ENCODE peak calls at places on chromosome 7, in eight cellular contexts. One of them, this sample, is unnamed. For H3K4me1, the result is how much of the 10 kb centered on the place peaks cover.

GRCh38 chr7:69929622-69930021 is 331.3 kb downstream of the AUTS2 start:
- DNase-seq in CD8-positive, alpha-beta T cell: no peak
- DNase-seq in small intestine: no peak
- DNase-seq in aorta: no peak
- DNase-seq in PC-9: no peak
- DNase-seq in CD8-positive, alpha-beta memory T cell: no peak
- DNase-seq in heart right ventricle: no peak
- DNase-seq in PC-3: no peak
- DNase-seq in this sample: no peak

GRCh38 chr7:93921607-93922446 is at the start of gene GNG11:
- DNase-seq in CD8-positive, alpha-beta T cell: peak
- DNase-seq in small intestine: peak
- DNase-seq in aorta: peak
- DNase-seq in PC-9: peak
- DNase-seq in CD8-positive, alpha-beta memory T cell: peak
- DNase-seq in heart right ventricle: peak
- DNase-seq in PC-3: peak
- DNase-seq in this sample: peak

GRCh38 chr7:28953628-28954027 is 4.5 kb downstream of the TRIL start:
- DNase-seq in CD8-positive, alpha-beta T cell: no peak
- DNase-seq in small intestine: no peak
- DNase-seq in aorta: no peak
- DNase-seq in PC-9: no peak
- DNase-seq in CD8-positive, alpha-beta memory T cell: no peak
- DNase-seq in heart right ventricle: no peak
- DNase-seq in PC-3: no peak
- DNase-seq in this sample: no peak

GRCh38 chr7:4085937-4086691 is 596.0 kb upstream of the FOXK1 start:
- DNase-seq in CD8-positive, alpha-beta T cell: no peak
- DNase-seq in small intestine: no peak
- DNase-seq in aorta: no peak
- DNase-seq in PC-9: no peak
- DNase-seq in CD8-positive, alpha-beta memory T cell: no peak
- DNase-seq in heart right ventricle: no peak
- DNase-seq in PC-3: no peak
- DNase-seq in this sample: no peak

GRCh38 chr7:50676754-50677153 is 105.9 kb downstream of the GRB10 start:
- DNase-seq in CD8-positive, alpha-beta T cell: no peak
- DNase-seq in small intestine: no peak
- DNase-seq in aorta: no peak
- DNase-seq in PC-9: no peak
- DNase-seq in CD8-positive, alpha-beta memory T cell: no peak
- DNase-seq in heart right ventricle: no peak
- DNase-seq in PC-3: no peak
- DNase-seq in this sample: no peak

GRCh38 chr7:34058791-34059550 is 153.6 kb downstream of the BMPER start:
- DNase-seq in CD8-positive, alpha-beta T cell: no peak
- DNase-seq in small intestine: no peak
- DNase-seq in aorta: no peak
- DNase-seq in PC-9: no peak
- DNase-seq in CD8-positive, alpha-beta memory T cell: no peak
- DNase-seq in heart right ventricle: no peak
- DNase-seq in PC-3: no peak
- DNase-seq in this sample: no peak

GRCh38 chr7:30997316-30997715 is 33.6 kb downstream of the GHRHR start:
- DNase-seq in CD8-positive, alpha-beta T cell: no peak
- DNase-seq in small intestine: no peak
- DNase-seq in aorta: no peak
- DNase-seq in PC-9: no peak
- DNase-seq in CD8-positive, alpha-beta memory T cell: no peak
- DNase-seq in heart right ventricle: no peak
- DNase-seq in PC-3: no peak
- DNase-seq in this sample: no peak

GRCh38 chr7:27923308-27923980 is 183.5 kb downstream of the TAX1BP1 start:
- DNase-seq in CD8-positive, alpha-beta T cell: no peak
- DNase-seq in small intestine: no peak
- DNase-seq in aorta: no peak
- DNase-seq in PC-9: no peak
- DNase-seq in CD8-positive, alpha-beta memory T cell: no peak
- DNase-seq in heart right ventricle: peak
- DNase-seq in PC-3: no peak
- DNase-seq in this sample: no peak

GRCh38 chr7:27155816-27156507 is 513 bp downstream of the HOXA7 start:
- DNase-seq in CD8-positive, alpha-beta T cell: no peak
- DNase-seq in small intestine: no peak
- DNase-seq in aorta: no peak
- DNase-seq in PC-9: no peak
- DNase-seq in CD8-positive, alpha-beta memory T cell: no peak
- DNase-seq in heart right ventricle: no peak
- DNase-seq in PC-3: peak
- DNase-seq in this sample: peak

GRCh38 chr7:44143606-44144250 is 2.6 kb upstream of the MYL7 start:
- DNase-seq in CD8-positive, alpha-beta T cell: no peak
- DNase-seq in small intestine: no peak
- DNase-seq in aorta: no peak
- DNase-seq in PC-9: no peak
- DNase-seq in CD8-positive, alpha-beta memory T cell: no peak
- DNase-seq in heart right ventricle: no peak
- DNase-seq in PC-3: no peak
- DNase-seq in this sample: no peak

GRCh38 chr7:48847896-48848295 is 76.5 kb upstream of the CDC14C start:
- DNase-seq in CD8-positive, alpha-beta T cell: no peak
- DNase-seq in small intestine: no peak
- DNase-seq in aorta: no peak
- DNase-seq in PC-9: no peak
- DNase-seq in CD8-positive, alpha-beta memory T cell: no peak
- DNase-seq in heart right ventricle: no peak
- DNase-seq in PC-3: no peak
- DNase-seq in this sample: peak

GRCh38 chr7:116986611-116987565 is 33.6 kb downstream of the ST7 start:
- DNase-seq in CD8-positive, alpha-beta T cell: no peak
- DNase-seq in small intestine: peak
- DNase-seq in aorta: no peak
- DNase-seq in PC-9: no peak
- DNase-seq in CD8-positive, alpha-beta memory T cell: no peak
- DNase-seq in heart right ventricle: no peak
- DNase-seq in PC-3: peak
- DNase-seq in this sample: no peak

GRCh38 chr7:74466196-74466813 is 12.6 kb downstream of the GTF2IRD1 start:
- DNase-seq in CD8-positive, alpha-beta T cell: no peak
- DNase-seq in small intestine: no peak
- DNase-seq in aorta: no peak
- DNase-seq in PC-9: no peak
- DNase-seq in CD8-positive, alpha-beta memory T cell: no peak
- DNase-seq in heart right ventricle: peak
- DNase-seq in PC-3: no peak
- DNase-seq in this sample: no peak

GRCh38 chr7:47529405-47529804 is 52.5 kb downstream of the TNS3 start:
- DNase-seq in CD8-positive, alpha-beta T cell: no peak
- DNase-seq in small intestine: peak
- DNase-seq in aorta: no peak
- DNase-seq in PC-9: no peak
- DNase-seq in CD8-positive, alpha-beta memory T cell: no peak
- DNase-seq in heart right ventricle: no peak
- DNase-seq in PC-3: no peak
- DNase-seq in this sample: no peak

GRCh38 chr7:27204851-27205322 is 5.0 kb upstream of the HOXA13 start:
- DNase-seq in CD8-positive, alpha-beta T cell: no peak
- DNase-seq in small intestine: no peak
- DNase-seq in aorta: no peak
- DNase-seq in PC-9: no peak
- DNase-seq in CD8-positive, alpha-beta memory T cell: no peak
- DNase-seq in heart right ventricle: no peak
- DNase-seq in PC-3: peak
- DNase-seq in this sample: no peak

GRCh38 chr7:134891262-134892001 is 94.9 kb upstream of the AGBL3 start:
- DNase-seq in CD8-positive, alpha-beta T cell: no peak
- DNase-seq in small intestine: no peak
- DNase-seq in aorta: peak
- DNase-seq in PC-9: peak
- DNase-seq in CD8-positive, alpha-beta memory T cell: no peak
- DNase-seq in heart right ventricle: peak
- DNase-seq in PC-3: peak
- DNase-seq in this sample: peak

GRCh38 chr7:69837387-69838068 is 239.3 kb downstream of the AUTS2 start:
- DNase-seq in CD8-positive, alpha-beta T cell: no peak
- DNase-seq in small intestine: no peak
- DNase-seq in aorta: no peak
- DNase-seq in PC-9: no peak
- DNase-seq in CD8-positive, alpha-beta memory T cell: no peak
- DNase-seq in heart right ventricle: no peak
- DNase-seq in PC-3: no peak
- DNase-seq in this sample: no peak

GRCh38 chr7:55246181-55246580 is 119.0 kb upstream of the LANCL2 start:
- DNase-seq in CD8-positive, alpha-beta T cell: no peak
- DNase-seq in small intestine: no peak
- DNase-seq in aorta: no peak
- DNase-seq in PC-9: no peak
- DNase-seq in CD8-positive, alpha-beta memory T cell: no peak
- DNase-seq in heart right ventricle: no peak
- DNase-seq in PC-3: peak
- DNase-seq in this sample: no peak

GRCh38 chr7:88546808-88547207 is 212.7 kb upstream of the ZNF804B start:
- DNase-seq in CD8-positive, alpha-beta T cell: no peak
- DNase-seq in small intestine: no peak
- DNase-seq in aorta: no peak
- DNase-seq in PC-9: peak
- DNase-seq in CD8-positive, alpha-beta memory T cell: no peak
- DNase-seq in heart right ventricle: no peak
- DNase-seq in PC-3: peak
- DNase-seq in this sample: peak

GRCh38 chr7:135355377-135356048 is 121.9 kb downstream of the STRA8 start:
- DNase-seq in CD8-positive, alpha-beta T cell: no peak
- DNase-seq in small intestine: no peak
- DNase-seq in aorta: no peak
- DNase-seq in PC-9: no peak
- DNase-seq in CD8-positive, alpha-beta memory T cell: no peak
- DNase-seq in heart right ventricle: no peak
- DNase-seq in PC-3: no peak
- DNase-seq in this sample: no peak

GRCh38 chr7:29921404-29922010 is 68.1 kb downstream of the SCRN1 start:
- DNase-seq in CD8-positive, alpha-beta T cell: peak
- DNase-seq in small intestine: peak
- DNase-seq in aorta: no peak
- DNase-seq in PC-9: peak
- DNase-seq in CD8-positive, alpha-beta memory T cell: peak
- DNase-seq in heart right ventricle: peak
- DNase-seq in PC-3: peak
- DNase-seq in this sample: no peak

GRCh38 chr7:157046681-157047080 is 36.2 kb upstream of the MNX1 start:
- DNase-seq in CD8-positive, alpha-beta T cell: no peak
- DNase-seq in small intestine: no peak
- DNase-seq in aorta: no peak
- DNase-seq in PC-9: no peak
- DNase-seq in CD8-positive, alpha-beta memory T cell: no peak
- DNase-seq in heart right ventricle: no peak
- DNase-seq in PC-3: peak
- DNase-seq in this sample: no peak

GRCh38 chr7:27110977-27111752 is 8.7 kb upstream of the HOXA2 start:
- DNase-seq in CD8-positive, alpha-beta T cell: no peak
- DNase-seq in small intestine: no peak
- DNase-seq in aorta: peak
- DNase-seq in PC-9: peak
- DNase-seq in CD8-positive, alpha-beta memory T cell: no peak
- DNase-seq in heart right ventricle: no peak
- DNase-seq in PC-3: peak
- DNase-seq in this sample: no peak

GRCh38 chr7:2108501-2109250 is 124.1 kb downstream of the MAD1L1 start:
- DNase-seq in CD8-positive, alpha-beta T cell: no peak
- DNase-seq in small intestine: no peak
- DNase-seq in aorta: no peak
- DNase-seq in PC-9: no peak
- DNase-seq in CD8-positive, alpha-beta memory T cell: no peak
- DNase-seq in heart right ventricle: no peak
- DNase-seq in PC-3: no peak
- DNase-seq in this sample: no peak

GRCh38 chr7:76505168-76506080 is 4.9 kb upstream of the UPK3B start:
- DNase-seq in CD8-positive, alpha-beta T cell: no peak
- DNase-seq in small intestine: no peak
- DNase-seq in aorta: no peak
- DNase-seq in PC-9: no peak
- DNase-seq in CD8-positive, alpha-beta memory T cell: no peak
- DNase-seq in heart right ventricle: no peak
- DNase-seq in PC-3: no peak
- DNase-seq in this sample: no peak

GRCh38 chr7:127581716-127582115 is 3.7 kb downstream of the GCC1 start:
- DNase-seq in CD8-positive, alpha-beta T cell: no peak
- DNase-seq in small intestine: no peak
- DNase-seq in aorta: no peak
- DNase-seq in PC-9: no peak
- DNase-seq in CD8-positive, alpha-beta memory T cell: no peak
- DNase-seq in heart right ventricle: no peak
- DNase-seq in PC-3: no peak
- DNase-seq in this sample: no peak
- H3K4me1 ChIP-seq in CD8-positive, alpha-beta T cell: half or more
- H3K4me1 ChIP-seq in small intestine: under half
- H3K4me1 ChIP-seq in aorta: under half
- H3K4me1 ChIP-seq in PC-9: under half
- H3K4me1 ChIP-seq in CD8-positive, alpha-beta memory T cell: half or more
- H3K4me1 ChIP-seq in heart right ventricle: half or more
- H3K4me1 ChIP-seq in PC-3: under half
- H3K4me1 ChIP-seq in this sample: under half

DNA sequence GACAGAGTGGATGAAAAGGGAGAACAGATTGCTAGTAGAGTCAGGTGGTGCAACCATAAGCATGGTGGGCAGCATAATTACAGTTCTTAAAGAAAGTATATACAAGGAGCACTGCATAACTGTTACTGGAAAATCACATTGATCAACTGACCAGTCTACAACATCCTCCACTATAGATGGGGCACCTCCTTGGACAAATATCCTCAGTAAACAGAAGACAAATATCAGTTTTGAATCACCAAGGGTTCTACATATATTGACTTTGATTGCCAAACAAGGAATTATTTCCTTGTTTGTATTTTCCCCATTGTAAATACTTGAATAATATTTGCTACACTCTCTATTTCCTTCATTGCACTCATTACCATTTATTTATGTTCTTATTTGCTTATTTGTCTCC is 17.6 kb upstream of the CRPPA start:
- DNase-seq in CD8-positive, alpha-beta T cell: no peak
- DNase-seq in small intestine: no peak
- DNase-seq in aorta: no peak
- DNase-seq in PC-9: no peak
- DNase-seq in CD8-positive, alpha-beta memory T cell: no peak
- DNase-seq in heart right ventricle: no peak
- DNase-seq in PC-3: no peak
- DNase-seq in this sample: no peak
- H3K27ac ChIP-seq in CD8-positive, alpha-beta T cell: no peak
- H3K27ac ChIP-seq in small intestine: no peak
- H3K27ac ChIP-seq in aorta: no peak
- H3K27ac ChIP-seq in PC-9: no peak
- H3K27ac ChIP-seq in CD8-positive, alpha-beta memory T cell: no peak
- H3K27ac ChIP-seq in heart right ventricle: no peak
- H3K27ac ChIP-seq in PC-3: no peak
- H3K27ac ChIP-seq in this sample: no peak

GRCh38 chr7:149109969-149110368 is 16.2 kb downstream of the ZNF425 start:
- DNase-seq in CD8-positive, alpha-beta T cell: no peak
- DNase-seq in small intestine: no peak
- DNase-seq in aorta: no peak
- DNase-seq in PC-9: no peak
- DNase-seq in CD8-positive, alpha-beta memory T cell: no peak
- DNase-seq in heart right ventricle: no peak
- DNase-seq in PC-3: no peak
- DNase-seq in this sample: no peak
- H3K4me3 ChIP-seq in CD8-positive, alpha-beta T cell: no peak
- H3K4me3 ChIP-seq in small intestine: no peak
- H3K4me3 ChIP-seq in aorta: no peak
- H3K4me3 ChIP-seq in PC-9: no peak
- H3K4me3 ChIP-seq in CD8-positive, alpha-beta memory T cell: no peak
- H3K4me3 ChIP-seq in heart right ventricle: no peak
- H3K4me3 ChIP-seq in PC-3: no peak
- H3K4me3 ChIP-seq in this sample: no peak

GRCh38 chr7:104548861-104549260 is 220.5 kb downstream of the LHFPL3 start:
- DNase-seq in CD8-positive, alpha-beta T cell: no peak
- DNase-seq in small intestine: peak
- DNase-seq in aorta: no peak
- DNase-seq in PC-9: no peak
- DNase-seq in CD8-positive, alpha-beta memory T cell: no peak
- DNase-seq in heart right ventricle: no peak
- DNase-seq in PC-3: peak
- DNase-seq in this sample: no peak
- H3K4me1 ChIP-seq in CD8-positive, alpha-beta T cell: under half
- H3K4me1 ChIP-seq in small intestine: under half
- H3K4me1 ChIP-seq in aorta: under half
- H3K4me1 ChIP-seq in PC-9: under half
- H3K4me1 ChIP-seq in CD8-positive, alpha-beta memory T cell: under half
- H3K4me1 ChIP-seq in heart right ventricle: under half
- H3K4me1 ChIP-seq in PC-3: under half
- H3K4me1 ChIP-seq in this sample: under half

This sample was measured in pancreas.